ENCODE peak calls at places on chromosomes 16 and 17, in four cellular contexts. J is endodermal cell, M is cardiac muscle cell, U is activated B cell treated with CpG ODN at 0.5 μM for 24 hours. K is an unnamed sample.

GRCh38 chr16:11084484-11085024 is 140.2 kb downstream of the CLEC16A start:
- DNase-seq in J (no peak), M (peak; percentile 75), U (no peak), K (no peak)

GRCh38 chr16:80317132-80318098 is 223.4 kb upstream of the DYNLRB2 start:
- DNase-seq in J (peak; percentile 88), M (no peak), U (no peak), K (no peak)

GRCh38 chr17:77364381-77364911 is 223.7 kb downstream of the SEC14L1 start:
- DNase-seq in J (peak; percentile 38), M (no peak), U (no peak), K (no peak)

GRCh38 chr16:75244844-75245758 is 6.3 kb downstream of the BCAR1 start:
- DNase-seq in J (peak; percentile 95), M (peak; percentile 98), U (no peak), K (no peak)

GRCh38 chr17:3647769-3648540 is 11.4 kb downstream of the CTNS start:
- DNase-seq in J (peak; percentile 93), M (peak; percentile 71), U (no peak), K (no peak)

GRCh38 chr17:66429680-66430079 is 127.3 kb downstream of the PRKCA start:
- DNase-seq in J (no peak), M (no peak), U (no peak), K (no peak)

GRCh38 chr17:79925242-79925957 is 86.2 kb upstream of the CBX4 start:
- DNase-seq in J (peak; percentile 78), M (peak; percentile 63), U (no peak), K (no peak)

GRCh38 chr16:61083711-61084110 is 952.5 kb downstream of the CDH8 start:
- DNase-seq in J (no peak), M (no peak), U (no peak), K (no peak)

GRCh38 chr16:71591917-71592316 is 15.0 kb upstream of the TAT start:
- DNase-seq in J (no peak), M (no peak), U (no peak), K (no peak)

GRCh38 chr17:41941158-41941557 is 10.7 kb downstream of the ODAD4 start:
- DNase-seq in J (no peak), M (no peak), U (no peak), K (no peak)

GRCh38 chr17:43530303-43531081 is 15.6 kb downstream of the ETV4 start:
- DNase-seq in J (peak; percentile 100), M (peak; percentile 95), U (no peak), K (no peak)

GRCh38 chr16:49455181-49455990 is 81.8 kb downstream of the C16orf78 start:
- DNase-seq in J (peak; percentile 29), M (no peak), U (no peak), K (no peak)

GRCh38 chr16:84883301-84883700 is 63.5 kb downstream of the CRISPLD2 start:
- DNase-seq in J (peak; percentile 68), M (peak; percentile 48), U (no peak), K (no peak)

GRCh38 chr17:29294580-29294900 is 592 bp upstream of the NUFIP2 start:
- DNase-seq in J (no peak), M (no peak), U (no peak), K (no peak)

GRCh38 chr17:29295420-29295819 is 1.5 kb upstream of the NUFIP2 start:
- DNase-seq in J (no peak), M (no peak), U (no peak), K (no peak)

GRCh38 chr17:29292992-29293889 is 707 bp downstream of the NUFIP2 start:
- DNase-seq in J (peak; percentile 92), M (peak; percentile 65), U (peak; percentile 57), K (peak; percentile 61)

GRCh38 chr17:29292071-29292991 is 1.6 kb downstream of the NUFIP2 start:
- DNase-seq in J (peak; percentile 80), M (peak; percentile 62), U (no peak), K (no peak)

DNA sequence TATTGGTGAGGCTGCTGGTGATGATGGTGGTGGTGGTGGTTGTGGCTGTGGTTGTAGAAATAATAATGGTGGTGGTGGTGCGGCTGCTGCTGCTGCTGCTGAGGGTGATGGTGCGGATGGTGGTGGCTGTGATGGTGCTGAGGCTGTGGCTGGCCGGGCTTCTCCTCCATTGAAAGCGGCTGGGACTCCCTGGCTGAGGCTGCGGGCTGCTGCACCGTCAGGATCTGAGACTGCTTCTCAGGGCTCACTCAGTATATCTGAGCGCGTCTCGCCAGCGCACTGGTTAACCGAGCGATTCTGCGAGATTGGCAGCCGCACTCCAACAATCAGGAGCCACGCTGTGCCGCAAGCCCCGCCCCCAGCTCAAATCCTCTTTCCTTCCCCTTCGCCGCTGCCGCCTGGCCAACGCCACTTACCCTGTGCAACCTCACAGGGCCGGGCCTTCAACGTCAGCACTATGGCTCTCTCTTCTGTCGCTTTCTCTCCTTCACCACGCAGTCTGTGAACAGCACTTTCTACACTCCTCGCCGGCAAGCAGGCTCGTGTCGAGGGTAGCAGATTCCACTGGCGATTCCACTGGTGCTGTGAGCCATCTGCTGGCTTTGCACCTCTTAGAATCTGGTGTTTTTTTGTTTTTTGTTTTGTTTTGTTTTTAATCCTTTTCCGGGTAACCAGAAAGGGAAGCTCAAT is at the start of gene NUFIP2:
- DNase-seq in J (peak; percentile 100), M (peak; percentile 99), U (peak; percentile 95), K (peak; percentile 98)
- TF ChIP-seq CTCF in J (no peak), M (no peak), U (no peak), K (no peak)

GRCh38 chr17:17751996-17752821 is 71.0 kb downstream of the RAI1 start:
- DNase-seq in J (peak; percentile 100), M (peak; percentile 97), U (peak; percentile 93), K (peak; percentile 97)
- TF ChIP-seq CTCF in J (peak; percentile 30), M (peak; percentile 33), U (no peak), K (peak; percentile 40)

GRCh38 chr17:71342726-71343125 is 778.1 kb upstream of the SOX9 start:
- DNase-seq in J (no peak), M (no peak), U (no peak), K (no peak)
- TF ChIP-seq CTCF in J (no peak), M (no peak), U (no peak), K (no peak)

DNA sequence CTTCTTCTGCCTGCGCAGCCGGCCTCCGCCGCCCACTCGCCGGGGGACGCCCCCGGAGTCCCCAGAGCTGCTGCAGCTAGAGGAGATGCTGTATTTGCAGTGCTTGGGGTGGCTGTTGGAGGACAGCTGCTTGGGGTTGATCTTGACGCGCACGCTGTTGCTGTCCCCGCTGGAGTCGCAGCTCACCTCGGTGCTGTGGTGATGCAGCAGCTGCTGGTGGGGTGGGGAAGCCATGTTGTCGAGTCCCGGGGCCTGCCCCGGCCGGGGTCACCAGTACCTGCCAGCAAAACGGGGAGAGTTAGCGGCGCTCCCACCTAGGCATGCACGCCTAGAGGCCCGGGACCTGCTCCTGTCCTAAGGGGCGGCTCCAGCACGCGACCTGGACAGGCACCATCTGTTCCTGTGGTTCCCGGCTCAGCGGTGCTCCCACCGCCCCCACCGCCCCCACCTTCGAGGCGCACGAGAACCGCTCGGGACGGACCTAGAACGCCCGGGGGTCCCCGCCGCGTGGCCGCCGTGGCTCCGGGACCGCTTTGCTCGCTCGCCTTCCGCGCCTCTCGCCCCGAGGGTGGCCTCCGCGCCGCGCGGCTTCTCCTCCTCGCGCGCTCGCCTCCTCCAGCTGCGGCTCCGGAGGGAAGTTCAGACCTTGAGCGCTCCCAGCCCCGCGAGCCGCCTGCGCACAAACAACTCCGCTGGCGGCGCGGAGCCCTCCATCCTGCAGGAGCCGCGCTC is 867 bp downstream of the ADCY9 start:
- DNase-seq in J (peak; percentile 86), M (peak; percentile 84), U (peak; percentile 43), K (peak; percentile 56)
- TF ChIP-seq CTCF in J (no peak), M (no peak), U (no peak), K (no peak)

DNA sequence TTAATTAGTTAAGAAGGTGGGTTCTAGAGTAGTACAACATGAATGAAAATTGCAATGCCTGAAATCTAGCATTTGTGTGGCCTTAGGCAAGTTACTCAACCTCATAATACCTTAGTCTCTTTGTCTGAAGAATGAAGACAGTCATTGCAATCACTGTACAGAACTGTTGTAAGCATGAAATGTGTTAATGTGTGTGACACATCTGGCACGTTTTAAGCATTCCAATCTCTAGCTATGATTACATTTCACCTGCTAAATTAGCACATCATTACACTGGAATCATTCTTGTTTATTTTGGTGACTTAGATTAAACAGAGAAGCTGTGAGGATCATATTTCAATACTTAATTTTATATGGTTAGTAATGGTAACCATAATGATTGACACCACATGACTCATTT is 629.7 kb upstream of the KIF2B start:
- DNase-seq in J (no peak), M (no peak), U (no peak), K (no peak)
- TF ChIP-seq CTCF in J (no peak), M (no peak), U (no peak), K (no peak)

K was measured in CD14-positive monocyte.